ENCODE peak calls at places on chromosomes 6 and 20, in six cellular contexts. One of them, this sample, is unnamed.

GRCh38 chr6:117601811-117602150 is 530 bp downstream of the GOPC start:
- DNase-seq in OCI-LY7: peak; percentile 45
- DNase-seq in astrocyte: no peak
- DNase-seq in endothelial cell of umbilical vein: no peak
- DNase-seq in PC-3: no peak
- DNase-seq in HepG2: no peak
- DNase-seq in this sample: peak; percentile 27

GRCh38 chr20:55160022-55160421 is 684.6 kb downstream of the DOK5 start:
- DNase-seq in OCI-LY7: no peak
- DNase-seq in astrocyte: peak; percentile 66
- DNase-seq in endothelial cell of umbilical vein: no peak
- DNase-seq in PC-3: peak; percentile 8
- DNase-seq in HepG2: no peak
- DNase-seq in this sample: peak; percentile 54

GRCh38 chr6:111563581-111563980 is 42.1 kb downstream of the TRAF3IP2 start:
- DNase-seq in OCI-LY7: no peak
- DNase-seq in astrocyte: no peak
- DNase-seq in endothelial cell of umbilical vein: no peak
- DNase-seq in PC-3: no peak
- DNase-seq in HepG2: no peak
- DNase-seq in this sample: no peak

GRCh38 chr20:33732166-33732970 is 572 bp downstream of the ZNF341 start:
- DNase-seq in OCI-LY7: peak; percentile 93
- DNase-seq in astrocyte: peak; percentile 55
- DNase-seq in endothelial cell of umbilical vein: peak; percentile 76
- DNase-seq in PC-3: peak; percentile 67
- DNase-seq in HepG2: peak; percentile 82
- DNase-seq in this sample: peak; percentile 64

GRCh38 chr6:78300885-78301284 is 566.5 kb upstream of the IRAK1BP1 start:
- DNase-seq in OCI-LY7: no peak
- DNase-seq in astrocyte: peak; percentile 15
- DNase-seq in endothelial cell of umbilical vein: no peak
- DNase-seq in PC-3: peak; percentile 10
- DNase-seq in HepG2: no peak
- DNase-seq in this sample: peak; percentile 7

GRCh38 chr6:57193177-57193576 is 21.1 kb downstream of the BAG2 start:
- DNase-seq in OCI-LY7: no peak
- DNase-seq in astrocyte: no peak
- DNase-seq in endothelial cell of umbilical vein: no peak
- DNase-seq in PC-3: no peak
- DNase-seq in HepG2: no peak
- DNase-seq in this sample: no peak

GRCh38 chr6:15399651-15400470 is 154.0 kb downstream of the JARID2 start:
- DNase-seq in OCI-LY7: no peak
- DNase-seq in astrocyte: peak; percentile 71
- DNase-seq in endothelial cell of umbilical vein: peak; percentile 87
- DNase-seq in PC-3: peak; percentile 69
- DNase-seq in HepG2: no peak
- DNase-seq in this sample: no peak

GRCh38 chr20:12051206-12052163 is 133.8 kb downstream of the BTBD3 start:
- DNase-seq in OCI-LY7: no peak
- DNase-seq in astrocyte: no peak
- DNase-seq in endothelial cell of umbilical vein: peak; percentile 6
- DNase-seq in PC-3: no peak
- DNase-seq in HepG2: no peak
- DNase-seq in this sample: no peak

GRCh38 chr6:134230940-134231339 is 87.0 kb downstream of the SGK1 start:
- DNase-seq in OCI-LY7: no peak
- DNase-seq in astrocyte: peak; percentile 70
- DNase-seq in endothelial cell of umbilical vein: no peak
- DNase-seq in PC-3: no peak
- DNase-seq in HepG2: no peak
- DNase-seq in this sample: no peak

GRCh38 chr20:52972190-52972937 is at the start of gene TSHZ2:
- DNase-seq in OCI-LY7: no peak
- DNase-seq in astrocyte: peak; percentile 73
- DNase-seq in endothelial cell of umbilical vein: no peak
- DNase-seq in PC-3: no peak
- DNase-seq in HepG2: peak; percentile 24
- DNase-seq in this sample: peak; percentile 81

GRCh38 chr6:117352466-117353081 is 73.2 kb downstream of the ROS1 start:
- DNase-seq in OCI-LY7: peak; percentile 1
- DNase-seq in astrocyte: peak; percentile 16
- DNase-seq in endothelial cell of umbilical vein: peak; percentile 2
- DNase-seq in PC-3: peak; percentile 68
- DNase-seq in HepG2: peak; percentile 29
- DNase-seq in this sample: peak; percentile 14

GRCh38 chr6:32956176-32956575 is 3.3 kb upstream of the HLA-DMA start:
- DNase-seq in OCI-LY7: peak; percentile 42
- DNase-seq in astrocyte: no peak
- DNase-seq in endothelial cell of umbilical vein: no peak
- DNase-seq in PC-3: no peak
- DNase-seq in HepG2: no peak
- DNase-seq in this sample: no peak

GRCh38 chr20:46011631-46012482 is 3.1 kb downstream of the MMP9 start:
- DNase-seq in OCI-LY7: peak; percentile 65
- DNase-seq in astrocyte: no peak
- DNase-seq in endothelial cell of umbilical vein: peak; percentile 36
- DNase-seq in PC-3: peak; percentile 55
- DNase-seq in HepG2: peak; percentile 46
- DNase-seq in this sample: no peak

GRCh38 chr20:17909745-17910345 is 58.7 kb downstream of the SNX5 start:
- DNase-seq in OCI-LY7: no peak
- DNase-seq in astrocyte: peak; percentile 18
- DNase-seq in endothelial cell of umbilical vein: no peak
- DNase-seq in PC-3: no peak
- DNase-seq in HepG2: no peak
- DNase-seq in this sample: no peak

GRCh38 chr6:131061041-131061770 is 1.8 kb downstream of the EPB41L2 start:
- DNase-seq in OCI-LY7: peak; percentile 49
- DNase-seq in astrocyte: peak; percentile 69
- DNase-seq in endothelial cell of umbilical vein: peak; percentile 15
- DNase-seq in PC-3: peak; percentile 26
- DNase-seq in HepG2: peak; percentile 52
- DNase-seq in this sample: no peak

GRCh38 chr6:134920422-134920821 is 29.5 kb downstream of the ALDH8A1 start:
- DNase-seq in OCI-LY7: no peak
- DNase-seq in astrocyte: no peak
- DNase-seq in endothelial cell of umbilical vein: peak; percentile 22
- DNase-seq in PC-3: no peak
- DNase-seq in HepG2: no peak
- DNase-seq in this sample: peak; percentile 74

GRCh38 chr6:144360401-144360800 is 75.3 kb downstream of the UTRN start:
- DNase-seq in OCI-LY7: no peak
- DNase-seq in astrocyte: no peak
- DNase-seq in endothelial cell of umbilical vein: no peak
- DNase-seq in PC-3: peak; percentile 26
- DNase-seq in HepG2: no peak
- DNase-seq in this sample: no peak

GRCh38 chr20:38471987-38472512 is 593 bp upstream of the RALGAPB start:
- DNase-seq in OCI-LY7: no peak
- DNase-seq in astrocyte: no peak
- DNase-seq in endothelial cell of umbilical vein: no peak
- DNase-seq in PC-3: no peak
- DNase-seq in HepG2: no peak
- DNase-seq in this sample: no peak

GRCh38 chr6:139313229-139313628 is 21.4 kb upstream of the TXLNB start:
- DNase-seq in OCI-LY7: peak; percentile 29
- DNase-seq in astrocyte: no peak
- DNase-seq in endothelial cell of umbilical vein: no peak
- DNase-seq in PC-3: no peak
- DNase-seq in HepG2: no peak
- DNase-seq in this sample: no peak

GRCh38 chr6:17987576-17988421 is at the start of gene KIF13A:
- DNase-seq in OCI-LY7: peak; percentile 67
- DNase-seq in astrocyte: peak; percentile 59
- DNase-seq in endothelial cell of umbilical vein: peak; percentile 83
- DNase-seq in PC-3: peak; percentile 71
- DNase-seq in HepG2: peak; percentile 54
- DNase-seq in this sample: peak; percentile 58

GRCh38 chr20:17939622-17940446 is 28.8 kb downstream of the SNX5 start:
- DNase-seq in OCI-LY7: no peak
- DNase-seq in astrocyte: no peak
- DNase-seq in endothelial cell of umbilical vein: no peak
- DNase-seq in PC-3: no peak
- DNase-seq in HepG2: no peak
- DNase-seq in this sample: no peak

GRCh38 chr20:55461519-55461918 is 543.8 kb downstream of the CBLN4 start:
- DNase-seq in OCI-LY7: no peak
- DNase-seq in astrocyte: no peak
- DNase-seq in endothelial cell of umbilical vein: no peak
- DNase-seq in PC-3: no peak
- DNase-seq in HepG2: no peak
- DNase-seq in this sample: no peak

GRCh38 chr6:13769034-13769654 is 45.2 kb downstream of the MCUR1 start:
- DNase-seq in OCI-LY7: no peak
- DNase-seq in astrocyte: no peak
- DNase-seq in endothelial cell of umbilical vein: no peak
- DNase-seq in PC-3: no peak
- DNase-seq in HepG2: no peak
- DNase-seq in this sample: no peak

GRCh38 chr6:167287513-167288048 is 3.5 kb upstream of the UNC93A start:
- DNase-seq in OCI-LY7: no peak
- DNase-seq in astrocyte: no peak
- DNase-seq in endothelial cell of umbilical vein: no peak
- DNase-seq in PC-3: no peak
- DNase-seq in HepG2: no peak
- DNase-seq in this sample: no peak

GRCh38 chr20:21266191-21266536 is 37.0 kb upstream of the XRN2 start:
- DNase-seq in OCI-LY7: no peak
- DNase-seq in astrocyte: no peak
- DNase-seq in endothelial cell of umbilical vein: no peak
- DNase-seq in PC-3: no peak
- DNase-seq in HepG2: no peak
- DNase-seq in this sample: no peak

GRCh38 chr6:28490191-28490890 is 25.3 kb downstream of the GPX6 start:
- DNase-seq in OCI-LY7: no peak
- DNase-seq in astrocyte: no peak
- DNase-seq in endothelial cell of umbilical vein: no peak
- DNase-seq in PC-3: no peak
- DNase-seq in HepG2: no peak
- DNase-seq in this sample: no peak

GRCh38 chr6:55528624-55529023 is 50.4 kb downstream of the HMGCLL1 start:
- DNase-seq in OCI-LY7: peak; percentile 39
- DNase-seq in astrocyte: peak; percentile 10
- DNase-seq in endothelial cell of umbilical vein: peak; percentile 80
- DNase-seq in PC-3: peak; percentile 71
- DNase-seq in HepG2: peak; percentile 43
- DNase-seq in this sample: peak; percentile 44

GRCh38 chr20:32820698-32821378 is 1.1 kb downstream of the MAPRE1 start:
- DNase-seq in OCI-LY7: peak; percentile 63
- DNase-seq in astrocyte: no peak
- DNase-seq in endothelial cell of umbilical vein: no peak
- DNase-seq in PC-3: no peak
- DNase-seq in HepG2: no peak
- DNase-seq in this sample: no peak

GRCh38 chr20:44409132-44409600 is 53.7 kb downstream of the HNF4A start:
- DNase-seq in OCI-LY7: no peak
- DNase-seq in astrocyte: peak; percentile 95
- DNase-seq in endothelial cell of umbilical vein: no peak
- DNase-seq in PC-3: peak; percentile 66
- DNase-seq in HepG2: no peak
- DNase-seq in this sample: peak; percentile 74

GRCh38 chr6:168875811-168876576 is 377.7 kb downstream of the THBS2 start:
- DNase-seq in OCI-LY7: no peak
- DNase-seq in astrocyte: no peak
- DNase-seq in endothelial cell of umbilical vein: no peak
- DNase-seq in PC-3: no peak
- DNase-seq in HepG2: no peak
- DNase-seq in this sample: no peak

GRCh38 chr6:168874637-168875036 is 379.0 kb downstream of the THBS2 start:
- DNase-seq in OCI-LY7: no peak
- DNase-seq in astrocyte: no peak
- DNase-seq in endothelial cell of umbilical vein: no peak
- DNase-seq in PC-3: no peak
- DNase-seq in HepG2: no peak
- DNase-seq in this sample: no peak

GRCh38 chr6:168873266-168873665 is 380.4 kb downstream of the THBS2 start:
- DNase-seq in OCI-LY7: no peak
- DNase-seq in astrocyte: no peak
- DNase-seq in endothelial cell of umbilical vein: no peak
- DNase-seq in PC-3: no peak
- DNase-seq in HepG2: no peak
- DNase-seq in this sample: no peak

GRCh38 chr6:168880271-168880670 is 373.4 kb downstream of the THBS2 start:
- DNase-seq in OCI-LY7: no peak
- DNase-seq in astrocyte: no peak
- DNase-seq in endothelial cell of umbilical vein: no peak
- DNase-seq in PC-3: no peak
- DNase-seq in HepG2: no peak
- DNase-seq in this sample: no peak

GRCh38 chr6:168877821-168878282 is 375.8 kb downstream of the THBS2 start:
- DNase-seq in OCI-LY7: no peak
- DNase-seq in astrocyte: no peak
- DNase-seq in endothelial cell of umbilical vein: no peak
- DNase-seq in PC-3: peak; percentile 53
- DNase-seq in HepG2: no peak
- DNase-seq in this sample: peak; percentile 47
- H2AFZ ChIP-seq in OCI-LY7: no peak overlapping the region
- H2AFZ ChIP-seq in astrocyte: no peak overlapping the region
- H2AFZ ChIP-seq in endothelial cell of umbilical vein: no peak overlapping the region
- H2AFZ ChIP-seq in PC-3: peak overlapping the region; percentile 26
- H2AFZ ChIP-seq in HepG2: no peak overlapping the region
- H2AFZ ChIP-seq in this sample: no peak overlapping the region

DNA sequence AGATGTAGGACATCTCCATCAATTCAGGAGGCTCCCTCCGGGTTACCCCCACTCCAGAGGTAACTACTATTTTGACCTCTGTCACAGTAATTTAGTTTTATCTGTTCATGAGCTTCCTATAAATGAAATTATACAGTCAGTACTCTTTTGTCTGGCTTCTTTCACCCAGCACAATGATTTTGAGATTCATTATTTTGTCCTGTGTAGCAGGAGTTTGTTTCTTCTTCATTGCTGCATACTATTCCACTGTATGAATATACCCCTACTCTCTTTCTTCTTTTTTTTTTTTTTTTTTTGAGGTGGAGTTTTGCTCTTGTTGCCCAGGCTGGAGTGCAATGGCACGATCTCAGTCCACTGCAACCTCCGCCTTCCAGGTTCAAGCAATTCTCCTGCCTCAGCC is 11.8 kb upstream of the AP5S1 start:
- DNase-seq in OCI-LY7: no peak
- DNase-seq in astrocyte: no peak
- DNase-seq in endothelial cell of umbilical vein: no peak
- DNase-seq in PC-3: no peak
- DNase-seq in HepG2: no peak
- DNase-seq in this sample: no peak
- H2AFZ ChIP-seq in OCI-LY7: no peak overlapping the region
- H2AFZ ChIP-seq in astrocyte: no peak overlapping the region
- H2AFZ ChIP-seq in endothelial cell of umbilical vein: no peak overlapping the region
- H2AFZ ChIP-seq in PC-3: no peak overlapping the region
- H2AFZ ChIP-seq in HepG2: no peak overlapping the region
- H2AFZ ChIP-seq in this sample: no peak overlapping the region

GRCh38 chr6:2721219-2721618 is 29.5 kb downstream of the MYLK4 start:
- DNase-seq in OCI-LY7: no peak
- DNase-seq in astrocyte: no peak
- DNase-seq in endothelial cell of umbilical vein: no peak
- DNase-seq in PC-3: no peak
- DNase-seq in HepG2: no peak
- DNase-seq in this sample: no peak
- H2AFZ ChIP-seq in OCI-LY7: no peak overlapping the region
- H2AFZ ChIP-seq in astrocyte: no peak overlapping the region
- H2AFZ ChIP-seq in endothelial cell of umbilical vein: no peak overlapping the region
- H2AFZ ChIP-seq in PC-3: no peak overlapping the region
- H2AFZ ChIP-seq in HepG2: no peak overlapping the region
- H2AFZ ChIP-seq in this sample: no peak overlapping the region

GRCh38 chr20:1467082-1467354 is 369 bp upstream of the NSFL1C start:
- DNase-seq in OCI-LY7: no peak
- DNase-seq in astrocyte: no peak
- DNase-seq in endothelial cell of umbilical vein: no peak
- DNase-seq in PC-3: no peak
- DNase-seq in HepG2: no peak
- DNase-seq in this sample: no peak
- H2AFZ ChIP-seq in OCI-LY7: peak overlapping the region; percentile 56
- H2AFZ ChIP-seq in astrocyte: no peak overlapping the region
- H2AFZ ChIP-seq in endothelial cell of umbilical vein: peak overlapping the region; percentile 14
- H2AFZ ChIP-seq in PC-3: peak overlapping the region; percentile 17
- H2AFZ ChIP-seq in HepG2: peak overlapping the region; percentile 47
- H2AFZ ChIP-seq in this sample: no peak overlapping the region

This sample was measured in mammary epithelial cell.